ENCODE peak calls at places on chromosomes 11 and 22, in six cellular contexts. M is NCI-H1694 treated with DMSO at 0.1 percent for 48 hours, S is KBM-7, X is hippocampal formation, U is hepatocyte, R is NCI-H1105. I is an unnamed sample.

GRCh38 chr11:130979386-130979972 is 63.2 kb upstream of the SNX19 start:
- DNase-seq in M (no peak), S (peak), X (no peak), U (peak), R (peak), I (no peak)

GRCh38 chr22:38951734-38952133 is 5.7 kb upstream of the APOBEC3A start:
- DNase-seq in M (no peak), S (no peak), X (no peak), U (no peak), R (no peak), I (no peak)

GRCh38 chr11:68066742-68067141 is 27.9 kb downstream of the TCIRG1 start:
- DNase-seq in M (no peak), S (no peak), X (no peak), U (no peak), R (no peak), I (no peak)

GRCh38 chr11:3905080-3905953 is 49.9 kb downstream of the STIM1 start:
- DNase-seq in M (no peak), S (peak), X (no peak), U (peak), R (no peak), I (no peak)

GRCh38 chr11:69889400-69890372 is 70.5 kb upstream of the FGF3 start:
- DNase-seq in M (no peak), S (no peak), X (no peak), U (no peak), R (no peak), I (peak)

GRCh38 chr11:123628936-123629683 is 25.3 kb downstream of the SCN3B start:
- DNase-seq in M (no peak), S (peak), X (no peak), U (peak), R (no peak), I (no peak)

GRCh38 chr11:122850076-122850631 is 11.9 kb downstream of the CRTAM start:
- DNase-seq in M (no peak), S (no peak), X (no peak), U (peak), R (no peak), I (no peak)

GRCh38 chr11:78800756-78801155 is 226.1 kb upstream of the NARS2 start:
- DNase-seq in M (no peak), S (no peak), X (no peak), U (no peak), R (no peak), I (no peak)

GRCh38 chr11:12454782-12455181 is 77.4 kb downstream of the PARVA start:
- DNase-seq in M (no peak), S (no peak), X (no peak), U (no peak), R (no peak), I (no peak)

GRCh38 chr11:66106786-66107599 is 36.9 kb downstream of the PACS1 start:
- DNase-seq in M (no peak), S (peak), X (no peak), U (no peak), R (no peak), I (no peak)

GRCh38 chr22:36461665-36462474 is 19.6 kb downstream of the TXN2 start:
- DNase-seq in M (no peak), S (no peak), X (no peak), U (peak), R (no peak), I (peak)

GRCh38 chr11:2088746-2089535 is 50.2 kb downstream of the IGF2 start:
- DNase-seq in M (no peak), S (no peak), X (no peak), U (no peak), R (no peak), I (no peak)

GRCh38 chr22:21077884-21078508 is 32.2 kb downstream of the LRRC74B start:
- DNase-seq in M (no peak), S (no peak), X (no peak), U (no peak), R (no peak), I (no peak)

GRCh38 chr11:69297926-69298777 is 4.2 kb downstream of the MYEOV start:
- DNase-seq in M (no peak), S (peak), X (peak), U (peak), R (no peak), I (no peak)

GRCh38 chr22:25942989-25943411 is 201.0 kb downstream of the MYO18B start:
- DNase-seq in M (peak), S (no peak), X (peak), U (peak), R (peak), I (peak)

GRCh38 chr11:101169944-101170343 is 40.3 kb upstream of the PGR start:
- DNase-seq in M (no peak), S (no peak), X (no peak), U (no peak), R (no peak), I (peak)

GRCh38 chr11:104957280-104957679 is 11.1 kb downstream of the CASP4 start:
- DNase-seq in M (no peak), S (no peak), X (no peak), U (no peak), R (no peak), I (no peak)

GRCh38 chr11:45590743-45591142 is 74.7 kb downstream of the CHST1 start:
- DNase-seq in M (no peak), S (no peak), X (peak), U (no peak), R (peak), I (peak)

GRCh38 chr22:27115816-27116256 is 458.4 kb downstream of the MIAT start:
- DNase-seq in M (no peak), S (no peak), X (no peak), U (peak), R (no peak), I (no peak)

GRCh38 chr22:42270178-42270511 is 308 bp downstream of the TCF20 start:
- DNase-seq in M (no peak), S (peak), X (no peak), U (no peak), R (peak), I (peak)

GRCh38 chr11:74699615-74700396 is 31.4 kb downstream of the CHRDL2 start:
- DNase-seq in M (no peak), S (no peak), X (no peak), U (no peak), R (no peak), I (no peak)